ENCODE peak calls at places on chromosomes 2 and 18, in nine cellular contexts. G is AG09319, B is neural progenitor cell, X is nephron progenitor cell, U is GM13976, K is HFFc6, E is GM06990, L is fibroblast of the aortic adventitia, H is dorsolateral prefrontal cortex. V is an unnamed sample.

GRCh38 chr2:83844490-83844889 is 614.6 kb downstream of the SUCLG1 start:
- DNase-seq in G (no peak), B (no peak), X (no peak), U (no peak), K (no peak), E (no peak), L (no peak), H (no peak), V (no peak)

GRCh38 chr2:203819434-203820133 is 48.0 kb upstream of the CTLA4 start:
- DNase-seq in G (no peak), B (no peak), X (no peak), U (no peak), K (no peak), E (no peak), L (no peak), H (no peak), V (no peak)

GRCh38 chr2:173232956-173233744 is 121.5 kb upstream of the CDCA7 start:
- DNase-seq in G (no peak), B (no peak), X (no peak), U (no peak), K (peak), E (no peak), L (peak), H (no peak), V (no peak)

GRCh38 chr18:74353169-74353775 is 37.6 kb downstream of the C18orf63 start:
- DNase-seq in G (peak), B (peak), X (peak), U (peak), K (peak), E (no peak), L (peak), H (peak), V (no peak)

GRCh38 chr2:139155991-139156390 is 375.8 kb upstream of the NXPH2 start:
- DNase-seq in G (no peak), B (peak), X (no peak), U (no peak), K (no peak), E (no peak), L (no peak), H (no peak), V (no peak)

GRCh38 chr2:96505231-96505889 is at the start of gene NEURL3:
- DNase-seq in G (no peak), B (no peak), X (peak), U (peak), K (peak), E (no peak), L (peak), H (no peak), V (no peak)

GRCh38 chr2:146572598-146572997 is 1272.2 kb upstream of the ACVR2A start:
- DNase-seq in G (no peak), B (no peak), X (no peak), U (no peak), K (peak), E (no peak), L (no peak), H (no peak), V (no peak)

GRCh38 chr2:241680827-241681599 is 5.6 kb downstream of the DTYMK start:
- DNase-seq in G (peak), B (no peak), X (no peak), U (no peak), K (peak), E (no peak), L (peak), H (no peak), V (no peak)

GRCh38 chr2:119367472-119368099 is 809 bp downstream of the DBI start:
- DNase-seq in G (no peak), B (peak), X (peak), U (peak), K (peak), E (peak), L (no peak), H (peak), V (no peak)

GRCh38 chr2:178258916-178259315 is 64.6 kb downstream of the OSBPL6 start:
- DNase-seq in G (no peak), B (no peak), X (no peak), U (no peak), K (peak), E (no peak), L (no peak), H (no peak), V (no peak)

GRCh38 chr2:181038796-181039195 is 58.4 kb downstream of the UBE2E3 start:
- DNase-seq in G (no peak), B (no peak), X (no peak), U (no peak), K (peak), E (no peak), L (no peak), H (no peak), V (no peak)

GRCh38 chr2:216714412-216714775 is 19.0 kb upstream of the IGFBP5 start:
- DNase-seq in G (no peak), B (no peak), X (no peak), U (no peak), K (peak), E (no peak), L (no peak), H (no peak), V (no peak)

GRCh38 chr2:235793163-235793752 is 299.4 kb downstream of the AGAP1 start:
- DNase-seq in G (no peak), B (peak), X (no peak), U (no peak), K (peak), E (no peak), L (no peak), H (no peak), V (no peak)

GRCh38 chr2:145321344-145321743 is 801.4 kb upstream of the ZEB2 start:
- DNase-seq in G (no peak), B (no peak), X (no peak), U (no peak), K (no peak), E (no peak), L (no peak), H (no peak), V (no peak)

GRCh38 chr2:10035053-10035422 is 8.3 kb upstream of the KLF11 start:
- DNase-seq in G (no peak), B (no peak), X (no peak), U (no peak), K (no peak), E (no peak), L (no peak), H (no peak), V (no peak)

GRCh38 chr2:10034333-10035052 is 8.9 kb upstream of the KLF11 start:
- DNase-seq in G (no peak), B (no peak), X (no peak), U (no peak), K (no peak), E (no peak), L (no peak), H (no peak), V (no peak)

GRCh38 chr2:10035633-10036032 is 7.7 kb upstream of the KLF11 start:
- DNase-seq in G (no peak), B (no peak), X (no peak), U (no peak), K (no peak), E (no peak), L (no peak), H (no peak), V (no peak)

GRCh38 chr2:10038123-10038522 is 5.2 kb upstream of the KLF11 start:
- DNase-seq in G (no peak), B (no peak), X (no peak), U (no peak), K (no peak), E (no peak), L (no peak), H (no peak), V (no peak)

GRCh38 chr2:10036095-10036879 is 7.1 kb upstream of the KLF11 start:
- DNase-seq in G (peak), B (peak), X (no peak), U (no peak), K (peak), E (no peak), L (peak), H (peak), V (peak)
- TF ChIP-seq CTCF in G (peak), B (peak), X (peak), U (no peak), K (peak), E (peak), L (peak), H (peak), V (no peak)

GRCh38 chr2:182132605-182133004 is 147.0 kb downstream of the PPP1R1C start:
- DNase-seq in G (peak), B (no peak), X (no peak), U (no peak), K (peak), E (no peak), L (peak), H (no peak), V (no peak)
- TF ChIP-seq CTCF in G (peak), B (peak), X (no peak), U (no peak), K (peak), E (no peak), L (peak), H (no peak), V (no peak)

GRCh38 chr18:50581517-50581916 is 21.6 kb downstream of the MAPK4 start:
- DNase-seq in G (no peak), B (no peak), X (no peak), U (no peak), K (no peak), E (no peak), L (no peak), H (no peak), V (no peak)

GRCh38 chr18:50590625-50591024 is 30.7 kb downstream of the MAPK4 start:
- DNase-seq in G (no peak), B (no peak), X (no peak), U (no peak), K (no peak), E (no peak), L (no peak), H (no peak), V (no peak)

GRCh38 chr18:50582500-50582899 is 22.6 kb downstream of the MAPK4 start:
- DNase-seq in G (no peak), B (no peak), X (no peak), U (no peak), K (no peak), E (no peak), L (no peak), H (no peak), V (no peak)

GRCh38 chr18:50586710-50587109 is 26.8 kb downstream of the MAPK4 start:
- DNase-seq in G (no peak), B (no peak), X (no peak), U (no peak), K (no peak), E (no peak), L (no peak), H (no peak), V (no peak)
- TF ChIP-seq CTCF in G (no peak), B (peak), X (peak), U (no peak), K (peak), E (peak), L (peak), H (peak), V (no peak)

GRCh38 chr2:12303181-12304030 is 413.3 kb upstream of the TRIB2 start:
- DNase-seq in G (peak), B (no peak), X (no peak), U (no peak), K (peak), E (peak), L (peak), H (no peak), V (no peak)
- TF ChIP-seq CTCF in G (no peak), B (no peak), X (no peak), U (no peak), K (no peak), E (no peak), L (no peak), H (no peak), V (no peak)

GRCh38 chr2:209556354-209556961 is 132.6 kb downstream of the MAP2 start:
- DNase-seq in G (no peak), B (peak), X (no peak), U (peak), K (peak), E (no peak), L (peak), H (no peak), V (no peak)
- TF ChIP-seq CTCF in G (peak), B (peak), X (peak), U (peak), K (peak), E (peak), L (peak), H (peak), V (no peak)

GRCh38 chr2:129885735-129886134 is 93.7 kb upstream of the RAB6C start:
- DNase-seq in G (no peak), B (peak), X (peak), U (no peak), K (no peak), E (no peak), L (no peak), H (no peak), V (no peak)
- TF ChIP-seq CTCF in G (no peak), B (peak), X (peak), U (no peak), K (no peak), E (peak), L (peak), H (no peak), V (no peak)

GRCh38 chr2:188766086-188766856 is 207.9 kb upstream of the COL3A1 start:
- DNase-seq in G (no peak), B (no peak), X (no peak), U (no peak), K (peak), E (no peak), L (peak), H (no peak), V (no peak)

GRCh38 chr2:188770296-188770695 is 203.9 kb upstream of the COL3A1 start:
- DNase-seq in G (no peak), B (no peak), X (no peak), U (no peak), K (no peak), E (no peak), L (no peak), H (no peak), V (no peak)

GRCh38 chr2:188765522-188765921 is 208.7 kb upstream of the COL3A1 start:
- DNase-seq in G (no peak), B (peak), X (peak), U (no peak), K (peak), E (no peak), L (peak), H (no peak), V (no peak)
- TF ChIP-seq CTCF in G (peak), B (peak), X (peak), U (peak), K (peak), E (peak), L (peak), H (peak), V (no peak)

GRCh38 chr18:50356036-50356945 is 18.6 kb upstream of the SKA1 start:
- DNase-seq in G (no peak), B (no peak), X (no peak), U (peak), K (peak), E (peak), L (no peak), H (no peak), V (no peak)
- TF ChIP-seq CTCF in G (no peak), B (no peak), X (no peak), U (peak), K (no peak), E (peak), L (peak), H (no peak), V (no peak)

GRCh38 chr18:78884502-78884901 is 95.1 kb upstream of the SALL3 start:
- DNase-seq in G (no peak), B (no peak), X (no peak), U (no peak), K (no peak), E (no peak), L (no peak), H (no peak), V (no peak)
- TF ChIP-seq CTCF in G (no peak), B (peak), X (peak), U (no peak), K (no peak), E (no peak), L (no peak), H (no peak), V (no peak)

GRCh38 chr18:39162013-39162412 is 1596.4 kb upstream of the CELF4 start:
- DNase-seq in G (no peak), B (no peak), X (no peak), U (no peak), K (no peak), E (no peak), L (no peak), H (no peak), V (no peak)
- TF ChIP-seq CTCF in G (no peak), B (no peak), X (no peak), U (no peak), K (no peak), E (no peak), L (no peak), H (no peak), V (no peak)

V was measured in omental fat pad.